ENCODE peak calls at places on chromosome 22, in four cellular contexts. K is NCI-H345, V is iPS DF 6.9, C is NCI-H1694 treated with DMSO at 0.1 percent for 48 hours. U is an unnamed sample.

GRCh38 chr22:48819991-48820390 is 1007.7 kb downstream of the BRD1 start:
- DNase-seq in K (no peak), V (no peak), C (no peak), U (no peak)

GRCh38 chr22:50443801-50444625 is 30.8 kb downstream of the SBF1 start:
- DNase-seq in K (no peak), V (no peak), C (no peak), U (no peak)

GRCh38 chr22:26068571-26068970 is 100.7 kb upstream of the SEZ6L start:
- DNase-seq in K (no peak), V (no peak), C (no peak), U (no peak)

GRCh38 chr22:41305646-41306045 is 4.3 kb downstream of the ZC3H7B start:
- DNase-seq in K (no peak), V (no peak), C (no peak), U (no peak)

GRCh38 chr22:19290400-19291217 is 910 bp downstream of the CLTCL1 start:
- DNase-seq in K (peak), V (no peak), C (no peak), U (no peak)

GRCh38 chr22:46071451-46072029 is 78.8 kb upstream of the PPARA start:
- DNase-seq in K (peak), V (no peak), C (peak), U (peak)

GRCh38 chr22:35134637-35135036 is 68.7 kb downstream of the ISX start:
- DNase-seq in K (no peak), V (no peak), C (no peak), U (no peak)

GRCh38 chr22:29715240-29715639 is 4.6 kb upstream of the CABP7 start:
- DNase-seq in K (peak), V (no peak), C (peak), U (no peak)

GRCh38 chr22:20249797-20250354 is 18.2 kb downstream of the RTN4R start:
- DNase-seq in K (peak), V (no peak), C (no peak), U (no peak)

GRCh38 chr22:42931421-42932196 is 74.5 kb upstream of the ARFGAP3 start:
- DNase-seq in K (no peak), V (no peak), C (no peak), U (no peak)

GRCh38 chr22:28582806-28583205 is 96.8 kb downstream of the TTC28 start:
- DNase-seq in K (no peak), V (no peak), C (no peak), U (peak)

GRCh38 chr22:48782817-48783511 is 1044.7 kb downstream of the BRD1 start:
- DNase-seq in K (peak), V (no peak), C (peak), U (peak)

GRCh38 chr22:43349636-43350035 is 6.5 kb upstream of the SCUBE1 start:
- DNase-seq in K (no peak), V (no peak), C (no peak), U (no peak)

GRCh38 chr22:41875531-41876242 is 39.2 kb downstream of the SHISA8 start:
- DNase-seq in K (no peak), V (no peak), C (no peak), U (no peak)

U was measured in iPS-NIHi11.